ENCODE peak calls at places on chromosomes 11 and 22, in six cellular contexts. M is endothelial cell, L is fibroblast of lung, A is left lung, X is nephron progenitor cell, D is tibial nerve. P is an unnamed sample.

GRCh38 chr11:66011785-66012303 is at the start of gene CST6:
- DNase-seq in A (no peak), M (no peak), D (no peak), L (no peak), X (no peak), P (no peak)

GRCh38 chr11:32137869-32138268 is 47.0 kb downstream of the RCN1 start:
- DNase-seq in L (no peak), D (no peak), M (no peak), A (no peak), X (no peak), P (no peak)

GRCh38 chr11:66814678-66815077 is 28.6 kb upstream of the RCE1 start:
- DNase-seq in X (no peak), L (no peak), M (no peak), A (no peak), D (no peak), P (no peak)

GRCh38 chr11:93329936-93330445 is 551 bp upstream of the DEUP1 start:
- DNase-seq in A (no peak), D (no peak), M (peak), X (peak), L (peak), P (no peak)

GRCh38 chr11:77454867-77455655 is 18.8 kb downstream of the PAK1 start:
- DNase-seq in L (no peak), M (no peak), A (no peak), X (no peak), D (no peak), P (no peak)

GRCh38 chr11:79931692-79932091 is 490.9 kb upstream of the TENM4 start:
- DNase-seq in X (no peak), D (no peak), M (no peak), A (no peak), L (no peak), P (no peak)

GRCh38 chr11:68498903-68499883 is 38.6 kb downstream of the PPP6R3 start:
- DNase-seq in X (no peak), D (no peak), M (no peak), A (no peak), L (no peak), P (no peak)

GRCh38 chr11:66854729-66855211 is 2.1 kb upstream of the LRFN4 start:
- DNase-seq in M (no peak), D (no peak), X (no peak), L (no peak), A (no peak), P (no peak)

GRCh38 chr11:123742778-123743177 is 1.3 kb upstream of the ZNF202 start:
- DNase-seq in D (no peak), X (no peak), L (no peak), A (no peak), M (no peak), P (no peak)

GRCh38 chr22:35517207-35517606 is 23.4 kb upstream of the RASD2 start:
- DNase-seq in L (no peak), M (no peak), A (no peak), D (no peak), X (no peak), P (no peak)

GRCh38 chr11:36231300-36231699 is 57.9 kb downstream of the COMMD9 start:
- DNase-seq in X (no peak), A (no peak), D (no peak), M (no peak), L (peak), P (peak)

GRCh38 chr22:34992672-34993071 is 73.3 kb upstream of the ISX start:
- DNase-seq in L (peak), D (no peak), A (no peak), M (no peak), X (peak), P (peak)

GRCh38 chr11:106594751-106595351 is 423.4 kb downstream of the GUCY1A2 start:
- DNase-seq in L (peak), A (no peak), X (no peak), M (no peak), D (no peak), P (no peak)

GRCh38 chr11:75103380-75104026 is 6.8 kb upstream of the OR2AT4 start:
- DNase-seq in D (no peak), M (no peak), L (peak), A (no peak), X (no peak), P (peak)

GRCh38 chr11:76834151-76834550 is 26.6 kb upstream of the ACER3 start:
- DNase-seq in X (no peak), M (no peak), A (no peak), D (no peak), L (no peak), P (no peak)

GRCh38 chr11:43396617-43397016 is 37.9 kb downstream of the TTC17 start:
- DNase-seq in A (no peak), D (no peak), M (no peak), L (no peak), X (no peak), P (no peak)

P was measured in RKO.